ENCODE peak calls at places on chromosomes 6 and 20, in eight cellular contexts. U is dorsolateral prefrontal cortex, G is A549, J is breast epithelium, O is DND-41, B is body of pancreas, S is H9, W is endodermal cell. K is an unnamed sample.

GRCh38 chr6:77466055-77467028 is 3.1 kb upstream of the HTR1B start:
- DNase-seq in U (no peak), B (peak), W (peak), G (peak), S (peak), O (no peak), J (no peak), K (peak)

GRCh38 chr6:31158863-31159855 is 770 bp downstream of the TCF19 start:
- DNase-seq in J (no peak), U (no peak), G (peak), S (peak), O (peak), W (peak), B (no peak), K (peak)

GRCh38 chr6:156910938-156911337 is 133.8 kb downstream of the ARID1B start:
- DNase-seq in W (no peak), U (no peak), S (no peak), B (no peak), J (no peak), O (no peak), G (no peak), K (no peak)

GRCh38 chr20:10671221-10671849 is 2.5 kb downstream of the JAG1 start:
- DNase-seq in S (peak), W (peak), U (peak), O (no peak), G (peak), J (peak), B (peak), K (peak)

GRCh38 chr20:35660122-35660937 is 4.4 kb downstream of the CPNE1 start:
- DNase-seq in O (peak), U (no peak), W (no peak), J (no peak), S (no peak), G (no peak), B (no peak), K (no peak)

GRCh38 chr6:142542704-142543233 is 241.0 kb downstream of the ADGRG6 start:
- DNase-seq in U (no peak), S (no peak), J (peak), G (no peak), B (peak), O (no peak), W (no peak), K (peak)

GRCh38 chr6:35907750-35908149 is 13.1 kb downstream of the SRPK1 start:
- DNase-seq in S (no peak), O (no peak), G (no peak), J (no peak), W (no peak), U (no peak), B (no peak), K (no peak)

GRCh38 chr6:3471286-3471685 is 14.4 kb upstream of the SLC22A23 start:
- DNase-seq in B (peak), G (no peak), J (no peak), S (no peak), U (no peak), O (no peak), W (no peak), K (no peak)

GRCh38 chr6:166767191-166767590 is 140.1 kb upstream of the RPS6KA2 start:
- DNase-seq in B (no peak), G (no peak), W (peak), J (no peak), O (no peak), U (no peak), S (peak), K (no peak)

GRCh38 chr20:50191065-50191565 is 485 bp downstream of the CEBPB start:
- DNase-seq in S (no peak), G (no peak), J (peak), B (peak), O (peak), U (no peak), W (no peak), K (peak)

GRCh38 chr6:107657755-107658461 is 166.2 kb downstream of the SCML4 start:
- DNase-seq in O (peak), U (no peak), J (no peak), B (peak), W (peak), S (peak), G (no peak), K (no peak)

GRCh38 chr6:32169211-32169610 is 4.8 kb downstream of the EGFL8 start:
- DNase-seq in B (no peak), J (no peak), G (no peak), U (no peak), W (no peak), O (no peak), S (no peak), K (no peak)

GRCh38 chr6:24996145-24996836 is 60.5 kb upstream of the RIPOR2 start:
- DNase-seq in B (no peak), W (no peak), S (no peak), U (no peak), G (no peak), O (no peak), J (no peak), K (no peak)

GRCh38 chr6:41097467-41098090 is 24.8 kb downstream of the NFYA start:
- DNase-seq in O (no peak), G (no peak), J (no peak), S (no peak), B (no peak), U (no peak), W (no peak), K (no peak)

GRCh38 chr6:39059496-39060310 is 11.1 kb downstream of the GLP1R start:
- DNase-seq in B (no peak), U (no peak), G (no peak), J (no peak), S (no peak), W (no peak), O (no peak), K (no peak)

GRCh38 chr6:192313-192664 is 100.0 kb upstream of the DUSP22 start:
- DNase-seq in W (no peak), G (no peak), B (no peak), J (no peak), U (no peak), O (no peak), S (no peak), K (no peak)

GRCh38 chr6:188821-189655 is 103.2 kb upstream of the DUSP22 start:
- DNase-seq in S (peak), U (peak), B (peak), O (peak), G (peak), W (peak), J (peak), K (peak)

GRCh38 chr6:189676-190075 is 102.6 kb upstream of the DUSP22 start:
- DNase-seq in B (no peak), O (no peak), W (no peak), U (no peak), G (no peak), S (no peak), J (no peak), K (no peak)

GRCh38 chr6:191487-192312 is 100.6 kb upstream of the DUSP22 start:
- DNase-seq in O (no peak), S (no peak), U (no peak), J (no peak), B (no peak), W (no peak), G (no peak), K (no peak)

GRCh38 chr6:190596-191395 is 101.5 kb upstream of the DUSP22 start:
- DNase-seq in J (no peak), W (peak), B (no peak), G (no peak), S (peak), U (no peak), O (no peak), K (no peak)
- TF ChIP-seq CTCF in J (no peak), W (peak), B (no peak), G (no peak), S (peak), U (no peak), O (peak), K (no peak)

GRCh38 chr6:105917038-105917695 is 169.0 kb upstream of the PRDM1 start:
- DNase-seq in W (no peak), G (no peak), J (no peak), B (no peak), S (no peak), O (no peak), U (no peak), K (no peak)

GRCh38 chr6:105926318-105926717 is 159.8 kb upstream of the PRDM1 start:
- DNase-seq in B (no peak), U (no peak), O (no peak), W (no peak), J (no peak), G (no peak), S (no peak), K (no peak)

GRCh38 chr6:105920071-105920470 is 166.1 kb upstream of the PRDM1 start:
- DNase-seq in S (no peak), G (no peak), W (no peak), O (no peak), U (no peak), B (no peak), J (no peak), K (no peak)

GRCh38 chr6:105921781-105922180 is 164.4 kb upstream of the PRDM1 start:
- DNase-seq in O (no peak), G (no peak), W (no peak), U (no peak), S (no peak), B (no peak), J (no peak), K (no peak)
- H3K27ac ChIP-seq in O (no peak), G (no peak), W (no peak), U (no peak), S (no peak), B (no peak), J (no peak), K (no peak)

DNA sequence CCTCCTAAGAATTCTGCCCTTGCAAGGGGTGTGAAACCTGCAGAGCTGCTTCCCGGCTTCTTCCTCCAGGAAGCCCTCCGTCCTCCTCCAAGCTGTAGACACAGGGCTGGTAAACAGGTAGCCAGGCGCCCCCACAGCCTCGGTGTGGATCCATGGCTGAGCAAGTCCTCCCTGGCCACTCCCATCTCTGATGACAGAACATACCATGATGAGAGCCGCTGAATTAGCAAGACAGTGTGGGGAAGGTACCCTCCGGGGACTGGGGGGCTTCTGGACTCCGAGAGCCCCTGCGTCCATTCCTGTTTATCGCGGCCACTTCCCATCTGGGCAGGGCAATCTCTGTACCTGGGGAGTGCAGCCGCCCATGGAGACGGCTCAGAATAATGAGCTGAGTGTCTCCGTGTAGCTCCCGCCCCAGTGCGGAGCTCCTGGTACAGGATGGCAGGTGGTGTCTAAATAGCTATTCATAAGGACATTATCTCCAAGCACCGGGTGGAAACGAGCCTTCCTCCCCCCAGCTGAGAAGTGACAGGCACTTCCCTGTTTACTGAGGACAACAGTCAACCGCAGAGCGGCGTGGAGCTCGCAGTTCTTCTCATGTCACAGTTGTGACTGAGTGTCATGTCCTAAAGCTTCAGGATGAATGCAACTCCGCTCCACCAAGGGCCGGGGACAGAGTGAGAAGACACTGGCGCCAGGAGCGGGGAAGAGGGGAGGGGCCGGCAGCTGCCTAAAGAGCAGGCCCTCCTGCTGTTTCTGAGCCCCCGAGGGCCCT is 22.7 kb upstream of the NTSR1 start:
- DNase-seq in U (no peak), B (peak), O (no peak), S (no peak), W (peak), J (no peak), G (no peak), K (no peak)
- TF ChIP-seq CTCF in U (no peak), B (no peak), O (no peak), S (no peak), W (no peak), J (no peak), G (no peak), K (no peak)

DNA sequence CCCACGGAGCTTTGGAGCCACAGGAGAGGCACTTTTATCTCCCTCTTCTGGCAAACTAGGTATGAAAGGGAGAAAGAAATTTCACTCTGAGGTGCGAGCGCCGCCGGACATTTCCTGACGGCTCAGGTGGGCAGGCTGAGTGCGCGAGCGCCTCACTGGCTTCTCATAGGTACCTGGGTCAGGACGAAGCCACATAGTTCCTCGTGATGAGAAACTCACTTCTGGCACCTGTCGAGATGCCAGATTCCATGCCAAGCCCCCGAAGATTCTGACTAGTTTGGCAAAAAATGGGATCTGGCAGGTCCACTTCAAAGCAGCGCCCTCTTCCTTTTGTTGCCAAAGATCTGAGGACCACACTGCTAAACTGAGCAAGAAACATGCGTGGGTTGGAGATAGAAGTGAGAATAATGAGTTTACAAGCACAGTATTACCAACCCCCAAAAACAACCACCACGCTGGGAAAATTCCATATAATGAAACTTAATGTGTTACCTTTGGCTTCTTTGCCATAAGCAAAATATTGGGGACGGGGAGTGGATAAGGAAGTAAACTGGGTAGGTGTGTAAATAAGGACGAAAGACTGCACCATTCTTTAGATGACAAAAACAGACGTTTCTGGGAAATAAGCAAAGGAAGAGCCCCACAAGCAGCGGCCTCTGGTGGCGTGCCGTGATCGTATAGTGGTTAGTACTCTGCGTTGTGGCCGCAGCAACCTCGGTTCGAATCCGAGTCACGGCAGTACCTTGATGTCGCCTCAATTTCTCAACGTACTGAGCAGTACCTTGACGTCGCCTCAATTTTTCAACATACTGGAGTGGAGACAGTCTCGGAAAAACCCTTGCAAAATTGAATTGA is 89.8 kb upstream of the PRSS16 start:
- DNase-seq in J (peak), W (peak), U (no peak), G (peak), B (peak), S (peak), O (no peak), K (no peak)
- H3K27ac ChIP-seq in J (peak), W (no peak), U (no peak), G (peak), B (no peak), S (no peak), O (no peak), K (peak)

GRCh38 chr6:139373928-139374356 is 506 bp downstream of the CITED2 start:
- DNase-seq in J (no peak), U (no peak), W (no peak), B (no peak), O (no peak), G (peak), S (no peak), K (no peak)

GRCh38 chr6:139375239-139376053 is 998 bp upstream of the CITED2 start:
- DNase-seq in W (peak), J (peak), B (peak), U (peak), S (peak), O (peak), G (peak), K (peak)

GRCh38 chr6:139376054-139376355 is 1.6 kb upstream of the CITED2 start:
- DNase-seq in B (peak), W (no peak), U (no peak), O (no peak), G (no peak), J (no peak), S (no peak), K (peak)

GRCh38 chr6:139373154-139373927 is 1.1 kb downstream of the CITED2 start:
- DNase-seq in W (peak), U (peak), G (peak), B (peak), J (peak), O (peak), S (peak), K (peak)

DNA sequence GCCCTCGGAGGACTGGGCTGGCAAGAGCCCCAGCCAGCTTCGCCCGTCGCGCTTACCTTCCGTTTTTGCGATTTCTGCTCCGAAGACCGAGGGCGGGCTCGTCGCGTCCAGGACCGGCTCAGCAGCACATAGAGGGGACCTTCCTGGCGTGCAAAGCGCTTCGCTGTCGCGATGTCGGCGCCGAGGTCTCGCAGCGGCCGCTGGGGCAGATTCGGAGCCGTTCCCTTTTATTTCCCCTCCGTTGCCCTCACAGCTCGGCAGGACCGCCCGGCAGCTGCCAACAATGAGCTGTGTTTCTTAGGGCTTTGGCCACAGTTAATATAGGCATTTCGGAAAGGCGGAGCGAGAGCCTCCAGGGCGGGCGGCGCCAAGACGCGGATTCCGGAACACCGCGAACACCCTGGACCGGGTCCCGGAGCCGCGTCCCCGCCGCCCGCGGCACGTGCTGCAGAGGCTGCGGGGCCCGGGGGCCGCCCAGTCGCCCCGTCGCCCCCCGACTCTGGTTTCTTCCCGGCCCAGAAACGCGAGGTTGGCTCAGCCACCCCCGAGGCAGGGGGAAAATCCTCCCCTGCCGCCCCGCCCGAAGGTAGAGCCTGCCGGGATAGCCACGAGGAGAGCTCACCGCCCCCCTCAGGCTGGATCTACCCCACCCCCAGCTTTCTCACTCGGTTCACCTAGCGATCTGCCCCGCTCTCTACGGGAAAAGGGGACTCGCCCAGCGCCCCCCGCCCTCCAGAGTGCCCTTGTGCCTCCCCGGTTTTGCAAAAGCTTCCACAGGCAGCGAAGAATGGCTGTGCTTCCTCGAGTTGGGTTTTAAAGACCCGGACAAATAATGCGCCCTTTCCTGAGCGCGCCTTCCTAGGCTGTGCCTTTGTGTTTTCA is at the start of gene CITED2:
- DNase-seq in B (peak), W (peak), S (peak), J (peak), O (peak), G (peak), U (peak), K (peak)
- TF ChIP-seq CTCF in B (no peak), W (peak), S (peak), J (peak), O (peak), G (no peak), U (peak), K (no peak)

DNA sequence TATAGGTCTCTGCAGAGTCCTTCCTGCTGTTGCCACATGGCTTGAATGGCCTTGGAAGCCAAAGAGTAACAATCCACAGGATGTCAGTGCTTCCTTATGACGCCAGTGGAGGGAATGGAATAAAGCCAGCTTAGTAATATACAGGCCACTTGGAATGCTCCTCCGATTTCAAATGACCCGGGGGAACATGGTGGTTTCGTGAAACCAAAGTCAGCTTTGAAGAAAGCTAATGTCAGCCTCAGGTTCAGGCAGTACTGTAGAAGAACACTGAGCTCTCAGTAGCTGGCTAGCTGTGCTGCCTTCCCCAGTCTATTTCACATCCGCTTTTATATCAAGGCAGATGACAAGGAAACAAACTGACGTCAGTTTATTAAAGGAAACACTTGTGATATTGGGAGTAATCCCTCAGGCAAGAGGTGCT is 189.1 kb downstream of the DTNBP1 start:
- DNase-seq in W (peak), S (no peak), G (no peak), U (no peak), O (no peak), B (no peak), J (peak), K (no peak)
- H3K27ac ChIP-seq in W (no peak), S (no peak), G (no peak), U (no peak), O (no peak), B (peak), J (peak), K (no peak)

DNA sequence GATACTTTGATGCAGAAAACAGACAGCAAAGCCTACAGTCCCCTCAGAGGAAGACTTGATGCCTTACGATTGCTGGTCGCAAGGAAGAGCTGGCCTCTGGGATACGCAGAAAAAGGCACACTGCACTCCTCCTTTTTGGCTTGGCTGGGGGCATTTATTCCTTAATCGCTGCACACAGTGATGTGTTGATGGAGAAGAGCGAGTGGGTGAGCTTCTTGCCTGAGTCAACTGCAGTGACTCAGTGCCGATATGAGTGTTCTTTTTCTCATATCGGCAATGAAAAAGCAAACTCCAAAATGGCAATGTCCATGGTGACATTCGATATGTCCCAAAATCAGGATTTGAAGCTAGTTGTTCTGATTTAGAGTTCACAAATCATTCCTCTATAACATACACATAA is 794.8 kb downstream of the HACE1 start:
- DNase-seq in S (no peak), O (no peak), G (no peak), W (no peak), U (no peak), J (no peak), B (no peak), K (no peak)
- TF ChIP-seq CTCF in S (no peak), O (no peak), G (no peak), W (no peak), U (no peak), J (no peak), B (no peak), K (no peak)

GRCh38 chr6:154341326-154341725 is 15.3 kb downstream of the IPCEF1 start:
- DNase-seq in W (no peak), S (no peak), U (no peak), O (no peak), J (no peak), G (no peak), B (no peak), K (no peak)

GRCh38 chr6:154331750-154332149 is 24.9 kb downstream of the IPCEF1 start:
- DNase-seq in U (no peak), S (no peak), O (no peak), B (no peak), J (no peak), W (no peak), G (no peak), K (no peak)

GRCh38 chr6:154341876-154342275 is 14.7 kb downstream of the IPCEF1 start:
- DNase-seq in O (no peak), W (no peak), G (no peak), S (no peak), U (no peak), J (no peak), B (no peak), K (peak)

GRCh38 chr6:154337423-154338005 is 19.1 kb downstream of the IPCEF1 start:
- DNase-seq in U (no peak), G (no peak), J (no peak), O (no peak), W (no peak), B (no peak), S (no peak), K (no peak)
- H3K27ac ChIP-seq in U (no peak), G (no peak), J (no peak), O (no peak), W (no peak), B (no peak), S (no peak), K (no peak)

GRCh38 chr20:38304845-38305447 is 990 bp downstream of the BPI start:
- DNase-seq in J (no peak), U (no peak), S (peak), G (peak), B (no peak), O (peak), W (peak), K (peak)
- TF ChIP-seq CTCF in J (no peak), U (peak), S (peak), G (peak), B (no peak), O (peak), W (peak), K (no peak)